ENCODE peak calls at places on chromosomes 2 and 18, in four cellular contexts. K is ovary, Q is IMR-90, U is esophagus squamous epithelium. S is an unnamed sample.

GRCh38 chr2:120543899-120544298 is 191.8 kb upstream of the GLI2 start:
- DNase-seq in K (no peak), Q (no peak), U (no peak), S (no peak)

GRCh38 chr2:98508690-98509054 is 64.0 kb downstream of the INPP4A start:
- DNase-seq in K (peak; percentile 45), Q (peak; percentile 73), U (no peak), S (no peak)

GRCh38 chr2:240604291-240604938 is 17.9 kb downstream of the CAPN10 start:
- DNase-seq in K (peak; percentile 77), Q (peak; percentile 49), U (no peak), S (peak; percentile 79)

GRCh38 chr18:2881088-2881487 is 34.3 kb downstream of the EMILIN2 start:
- DNase-seq in K (peak; percentile 44), Q (peak; percentile 26), U (no peak), S (no peak)

GRCh38 chr2:101106453-101107181 is 44.6 kb downstream of the TBC1D8 start:
- DNase-seq in K (no peak), Q (peak; percentile 1), U (no peak), S (no peak)

GRCh38 chr2:20135631-20136050 is 84.2 kb upstream of the LAPTM4A start:
- DNase-seq in K (peak; percentile 68), Q (peak; percentile 61), U (no peak), S (peak; percentile 83)

GRCh38 chr2:132668189-132668833 is 1.7 kb downstream of the LYPD1 start:
- DNase-seq in K (no peak), Q (no peak), U (no peak), S (no peak)

GRCh38 chr2:16271231-16271896 is 331.0 kb downstream of the MYCN start:
- DNase-seq in K (no peak), Q (no peak), U (no peak), S (no peak)

GRCh38 chr2:108853421-108853820 is 66.8 kb downstream of the CCDC138 start:
- DNase-seq in K (no peak), Q (peak; percentile 59), U (no peak), S (no peak)

DNA sequence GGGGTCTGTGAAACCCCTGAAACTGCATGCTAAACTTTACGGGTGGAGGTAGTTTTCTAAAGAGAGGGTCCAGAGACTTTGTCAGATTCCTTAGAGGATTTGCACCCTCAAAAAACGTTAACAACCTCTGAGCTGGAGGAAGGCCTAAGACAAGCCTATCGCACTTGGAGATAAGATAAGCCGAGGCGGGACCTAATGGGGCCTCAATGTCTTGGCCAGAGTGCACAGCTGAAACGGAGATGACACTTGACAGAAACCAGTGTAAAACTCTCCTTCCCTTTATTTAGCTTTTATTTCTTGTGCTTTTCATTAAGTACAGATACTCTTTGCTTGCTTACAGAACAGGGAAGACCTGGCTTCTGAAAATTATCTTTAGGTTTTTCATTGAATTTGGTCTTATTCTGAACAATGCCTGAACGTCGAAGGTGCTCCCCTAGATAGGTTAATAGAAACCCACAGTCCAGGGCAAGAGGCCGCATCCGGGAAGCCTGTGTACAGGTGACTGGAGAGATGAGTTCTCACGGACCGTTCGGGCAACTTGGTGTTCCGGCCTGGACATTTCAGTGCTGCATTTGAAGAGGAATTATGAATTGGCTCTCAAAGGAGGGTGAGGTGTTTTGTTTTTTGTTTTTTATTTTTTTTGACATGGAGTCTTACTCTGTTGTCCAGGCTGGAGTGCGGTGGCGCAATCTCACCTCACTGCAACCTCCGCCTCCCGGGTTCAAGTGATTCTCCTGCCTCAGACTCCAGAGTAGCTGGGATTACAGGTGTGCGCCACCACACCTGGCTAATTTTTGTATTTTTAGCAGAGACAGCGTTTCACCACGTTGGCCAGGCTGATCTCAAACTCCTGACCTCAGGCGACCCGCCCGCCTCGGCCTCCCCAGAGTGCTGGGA is 49.7 kb downstream of the SH3BP4 start:
- DNase-seq in K (no peak), Q (no peak), U (no peak), S (no peak)
- H3K4me1 ChIP-seq in K (peaks cover 18% of the 10 kb centered on the region), Q (peaks cover 62% of the 10 kb centered on the region), U (peaks cover 15% of the 10 kb centered on the region), S (no peaks in the 10 kb centered on the region)

GRCh38 chr2:23380562-23381065 is 4.4 kb upstream of the KLHL29 start:
- DNase-seq in K (no peak), Q (peak; percentile 17), U (no peak), S (no peak)

GRCh38 chr2:23379220-23379695 is 5.7 kb upstream of the KLHL29 start:
- DNase-seq in K (no peak), Q (no peak), U (no peak), S (no peak)

GRCh38 chr2:23383087-23383486 is 1.9 kb upstream of the KLHL29 start:
- DNase-seq in K (no peak), Q (no peak), U (no peak), S (no peak)

GRCh38 chr2:23381498-23381897 is 3.5 kb upstream of the KLHL29 start:
- DNase-seq in K (no peak), Q (no peak), U (no peak), S (no peak)

GRCh38 chr2:23381084-23381483 is 3.9 kb upstream of the KLHL29 start:
- DNase-seq in K (no peak), Q (peak; percentile 77), U (no peak), S (no peak)
- TF ChIP-seq POLR2A in K (no peak), Q (no peak), U (no peak), S (no peak)

GRCh38 chr2:73987109-73987947 is 2.6 kb downstream of the TET3 start:
- DNase-seq in K (no peak), Q (peak; percentile 62), U (no peak), S (peak; percentile 75)
- H3K4me1 ChIP-seq in K (peaks cover 14% of the 10 kb centered on the region), Q (peaks cover 24% of the 10 kb centered on the region), U (peaks cover 42% of the 10 kb centered on the region), S (peaks cover 44% of the 10 kb centered on the region)

DNA sequence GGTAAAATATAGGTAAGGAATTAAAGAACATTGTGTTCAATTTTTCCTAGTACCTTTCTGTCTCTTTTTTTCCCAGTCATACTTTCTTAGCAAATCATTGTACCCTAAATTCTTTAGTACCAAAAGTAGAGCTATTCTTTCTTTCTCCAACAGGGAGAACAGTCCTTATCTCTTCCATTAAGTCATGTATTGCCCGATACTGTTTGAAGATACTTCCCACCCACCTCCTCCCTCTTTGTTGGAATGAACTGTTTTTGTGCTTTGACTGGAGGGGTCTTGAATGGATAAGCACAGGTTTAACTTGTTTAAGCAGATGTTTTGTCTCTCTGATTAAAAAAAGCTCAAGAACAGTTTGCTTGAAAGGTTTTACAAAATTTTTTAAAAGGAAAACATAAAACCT is 41.3 kb downstream of the RAB10 start:
- DNase-seq in K (no peak), Q (no peak), U (no peak), S (no peak)
- TF ChIP-seq POLR2A in K (no peak), Q (no peak), U (no peak), S (no peak)

GRCh38 chr2:1618191-1618961 is 125.9 kb downstream of the PXDN start:
- DNase-seq in K (no peak), Q (no peak), U (no peak), S (no peak)
- H3K4me1 ChIP-seq in K (no peaks in the 10 kb centered on the region), Q (peaks cover 4% of the 10 kb centered on the region), U (no peaks in the 10 kb centered on the region), S (no peaks in the 10 kb centered on the region)

DNA sequence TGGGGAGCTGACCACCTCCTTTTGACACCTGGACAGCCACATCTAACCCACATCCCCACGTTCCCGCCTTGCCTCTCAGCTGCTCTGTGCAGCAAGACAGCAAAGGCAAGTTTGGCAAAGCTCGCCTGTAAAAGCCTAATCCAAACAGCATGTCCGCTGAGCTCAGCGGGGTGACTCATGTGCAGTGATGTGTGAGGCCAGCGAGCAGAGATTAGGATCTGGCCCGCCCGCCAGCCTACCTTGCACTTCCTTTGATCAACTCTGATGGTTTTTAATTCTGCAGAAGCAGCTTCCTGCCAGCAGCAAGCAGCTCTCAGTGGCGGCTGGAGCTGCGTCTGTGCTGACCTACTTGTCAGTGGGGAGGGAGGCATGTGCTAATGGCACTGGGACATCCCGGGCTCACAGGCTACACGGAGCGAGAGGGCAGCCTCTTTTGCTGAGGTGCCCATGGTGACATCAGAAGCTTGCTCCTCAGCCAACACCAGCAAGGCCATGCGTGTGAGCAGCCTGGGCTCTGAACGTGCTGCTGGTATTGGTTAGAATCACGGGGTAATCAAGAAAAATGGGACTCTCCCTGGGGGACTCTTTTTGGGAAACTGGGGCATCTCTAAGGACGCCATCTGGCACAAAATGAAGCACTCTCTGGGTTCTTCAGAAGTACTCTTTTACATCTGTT is 36.0 kb upstream of the EML4 start:
- DNase-seq in K (peak; percentile 51), Q (peak; percentile 98), U (peak; percentile 62), S (peak; percentile 97)
- TF ChIP-seq POLR2A in K (no peak), Q (peak; percentile 52), U (peak; percentile 23), S (peak; percentile 57)

DNA sequence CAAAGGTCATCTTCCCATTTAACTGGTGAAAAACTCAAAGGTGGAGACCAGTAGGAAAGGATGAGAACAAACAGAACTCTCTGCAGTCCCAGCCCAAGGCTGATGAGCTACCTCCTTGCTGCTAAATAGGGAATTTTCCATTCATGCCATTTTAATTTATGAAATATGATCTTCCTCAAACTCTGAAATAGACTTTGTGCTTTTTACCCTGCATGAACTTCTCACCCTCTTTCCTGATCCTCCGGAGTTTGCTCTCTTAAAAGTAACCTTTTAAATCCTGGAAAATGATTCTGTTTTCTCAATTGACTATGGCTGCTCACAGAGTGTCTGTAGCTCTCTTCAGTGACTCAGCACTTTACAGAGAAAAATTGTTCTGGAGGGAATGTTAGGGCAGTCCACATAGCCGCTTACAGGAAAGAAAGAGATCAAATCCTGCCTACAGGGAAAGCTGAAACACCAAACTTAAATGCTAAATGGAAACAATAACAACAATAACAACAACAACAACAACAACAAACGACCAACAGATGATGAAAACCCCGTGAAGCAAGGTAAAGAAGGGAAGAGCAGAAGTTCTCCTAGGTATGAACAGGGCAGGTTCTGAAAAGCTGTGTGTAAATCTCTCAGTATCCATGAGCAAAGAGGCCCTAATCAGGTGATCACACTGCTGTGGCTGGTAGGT is 79.8 kb upstream of the SESTD1 start:
- DNase-seq in K (no peak), Q (peak; percentile 31), U (no peak), S (no peak)
- H3K4me1 ChIP-seq in K (peaks cover 2% of the 10 kb centered on the region), Q (peaks cover 2% of the 10 kb centered on the region), U (peaks cover 14% of the 10 kb centered on the region), S (no peaks in the 10 kb centered on the region)

DNA sequence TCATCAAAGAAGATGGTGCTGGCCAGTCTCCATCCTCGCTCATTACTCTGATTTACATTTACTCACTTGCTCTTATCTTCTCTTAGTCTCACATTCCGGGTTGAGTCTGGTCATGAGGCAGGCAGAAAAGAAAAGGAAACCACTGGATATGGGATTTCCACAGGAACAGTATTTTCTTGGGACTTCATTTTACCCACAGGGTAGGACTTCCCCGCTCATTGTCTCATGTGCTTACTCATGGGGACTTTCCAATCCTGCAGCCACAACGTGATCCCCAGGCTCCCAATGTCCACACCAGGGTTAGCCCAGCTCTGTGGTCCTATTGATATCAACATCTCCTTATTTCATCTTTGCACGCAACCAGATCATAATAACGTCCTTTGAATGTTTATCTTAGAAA is 373.8 kb downstream of the TMEM182 start:
- DNase-seq in K (no peak), Q (no peak), U (no peak), S (no peak)
- TF ChIP-seq POLR2A in K (no peak), Q (no peak), U (no peak), S (no peak)

GRCh38 chr2:187545238-187545751 is 8.9 kb downstream of the TFPI start:
- DNase-seq in K (no peak), Q (no peak), U (no peak), S (no peak)
- H3K4me1 ChIP-seq in K (no peaks in the 10 kb centered on the region), Q (peaks cover 16% of the 10 kb centered on the region), U (peaks cover 20% of the 10 kb centered on the region), S (peaks cover 27% of the 10 kb centered on the region)

S was measured in Peyer's patch.